ENCODE peak calls at places on chromosomes 2 and 18, in eight cellular contexts. F is neuronal stem cell; V is activated effector memory CD4-positive, alpha-beta T cell treated with Interleukin-2 at 50 U/mL for 16 hours; Y is HuH-7.5; H is tibial artery; W is BE2C; J is cerebellar cortex; Z is NCI-H748 treated with DMSO at 0.1 percent for 48 hours. O is an unnamed sample.

GRCh38 chr2:111900859-111901258 is 2.5 kb downstream of the MERTK start:
- DNase-seq in Z (no peak), H (no peak), W (peak; percentile 30), F (no peak), V (no peak), Y (peak; percentile 54), J (peak; percentile 52), O (peak; percentile 72)

GRCh38 chr2:226707500-226707899 is 92.1 kb downstream of the IRS1 start:
- DNase-seq in V (no peak), F (no peak), H (no peak), Y (no peak), W (no peak), Z (no peak), J (no peak), O (no peak)

GRCh38 chr18:34595673-34596072 is 114.4 kb upstream of the DTNA start:
- DNase-seq in W (no peak), H (no peak), Y (no peak), F (no peak), V (no peak), Z (peak; percentile 31), J (no peak), O (peak; percentile 37)

GRCh38 chr2:129469389-129469788 is 510.1 kb upstream of the RAB6C start:
- DNase-seq in Z (no peak), F (no peak), J (no peak), V (no peak), W (no peak), H (no peak), Y (no peak), O (no peak)

GRCh38 chr2:136874258-136874657 is 108.9 kb downstream of the THSD7B start:
- DNase-seq in Z (peak; percentile 28), H (no peak), W (no peak), F (peak; percentile 8), V (no peak), Y (no peak), J (no peak), O (no peak)

GRCh38 chr2:128691526-128691925 is 372.9 kb upstream of the HS6ST1 start:
- DNase-seq in V (no peak), Z (no peak), J (no peak), H (no peak), Y (no peak), F (no peak), W (no peak), O (no peak)

GRCh38 chr2:134581877-134582546 is 136.8 kb downstream of the TMEM163 start:
- DNase-seq in W (no peak), F (no peak), J (no peak), H (no peak), Z (no peak), V (no peak), Y (no peak), O (no peak)

GRCh38 chr2:5609191-5609590 is 83.0 kb upstream of the SOX11 start:
- DNase-seq in F (peak; percentile 14), H (no peak), Z (no peak), J (no peak), Y (no peak), W (no peak), V (no peak), O (no peak)

GRCh38 chr2:30152385-30152784 is 5.6 kb downstream of the YPEL5 start:
- DNase-seq in W (no peak), Z (no peak), H (no peak), J (no peak), Y (no peak), F (no peak), V (no peak), O (no peak)

GRCh38 chr2:23745726-23746105 is 181.2 kb downstream of the ATAD2B start:
- DNase-seq in H (no peak), F (no peak), Y (no peak), J (peak; percentile 14), Z (no peak), V (no peak), W (peak; percentile 21), O (peak; percentile 5)

GRCh38 chr2:186459009-186459408 is 27.1 kb upstream of the ZC3H15 start:
- DNase-seq in H (no peak), Z (peak; percentile 74), W (no peak), V (no peak), J (peak; percentile 49), F (no peak), Y (no peak), O (peak; percentile 28)

GRCh38 chr2:198916548-198916947 is 541.2 kb downstream of the SATB2 start:
- DNase-seq in Z (peak; percentile 87), V (no peak), J (no peak), F (no peak), W (no peak), Y (no peak), H (no peak), O (no peak)

GRCh38 chr2:236775521-236775920 is 205.9 kb downstream of the ACKR3 start:
- DNase-seq in W (no peak), Z (no peak), Y (no peak), J (no peak), F (no peak), H (no peak), V (no peak), O (no peak)

GRCh38 chr2:69007603-69008002 is 5.4 kb upstream of the ANTXR1 start:
- DNase-seq in F (no peak), V (no peak), H (no peak), Z (no peak), J (no peak), W (no peak), Y (no peak), O (no peak)

GRCh38 chr2:172864182-172864581 is 128.5 kb downstream of the RAPGEF4 start:
- DNase-seq in J (no peak), Z (peak; percentile 18), Y (no peak), W (peak; percentile 49), V (no peak), H (peak; percentile 69), F (peak; percentile 56), O (peak; percentile 35)

GRCh38 chr2:101873543-101873942 is 118.2 kb upstream of the IL1R2 start:
- DNase-seq in F (no peak), Y (peak; percentile 13), V (no peak), J (peak; percentile 23), W (no peak), H (no peak), Z (no peak), O (peak; percentile 44)

O was measured in Ammon's horn.